ENCODE peak calls at places on chromosomes 13 and 19, in four cellular contexts. One of them, this sample, is unnamed.

GRCh38 chr13:98103942-98104880 is 38.7 kb upstream of the FARP1 start:
- DNase-seq in amniotic stem cell: no peak
- DNase-seq in globus pallidus: no peak
- DNase-seq in DMS79 treated with DMSO at 0.1 percent for 48 hours: no peak
- DNase-seq in this sample: no peak

GRCh38 chr19:29320611-29321010 is 107.7 kb upstream of the UQCRFS1 start:
- DNase-seq in DMS79 treated with DMSO at 0.1 percent for 48 hours: no peak
- DNase-seq in globus pallidus: no peak
- DNase-seq in amniotic stem cell: no peak
- DNase-seq in this sample: no peak

GRCh38 chr13:98445340-98446233 is 131.3 kb downstream of the STK24 start:
- DNase-seq in globus pallidus: peak; percentile 39
- DNase-seq in DMS79 treated with DMSO at 0.1 percent for 48 hours: peak; percentile 60
- DNase-seq in amniotic stem cell: no peak
- DNase-seq in this sample: peak; percentile 29

GRCh38 chr19:31066385-31066784 is 282.9 kb downstream of the TSHZ3 start:
- DNase-seq in DMS79 treated with DMSO at 0.1 percent for 48 hours: peak; percentile 48
- DNase-seq in globus pallidus: no peak
- DNase-seq in amniotic stem cell: peak; percentile 0
- DNase-seq in this sample: no peak

GRCh38 chr19:45455707-45456499 is 11.9 kb upstream of the FOSB start:
- DNase-seq in amniotic stem cell: peak; percentile 93
- DNase-seq in DMS79 treated with DMSO at 0.1 percent for 48 hours: peak; percentile 66
- DNase-seq in globus pallidus: no peak
- DNase-seq in this sample: no peak

GRCh38 chr19:57053401-57053800 is 66.4 kb upstream of the USP29 start:
- DNase-seq in globus pallidus: no peak
- DNase-seq in amniotic stem cell: no peak
- DNase-seq in DMS79 treated with DMSO at 0.1 percent for 48 hours: no peak
- DNase-seq in this sample: no peak

GRCh38 chr19:5929179-5929578 is 15.1 kb downstream of the CAPS start:
- DNase-seq in amniotic stem cell: no peak
- DNase-seq in DMS79 treated with DMSO at 0.1 percent for 48 hours: no peak
- DNase-seq in globus pallidus: no peak
- DNase-seq in this sample: no peak

GRCh38 chr13:52954838-52955237 is 73.8 kb upstream of the OLFM4 start:
- DNase-seq in DMS79 treated with DMSO at 0.1 percent for 48 hours: no peak
- DNase-seq in amniotic stem cell: no peak
- DNase-seq in globus pallidus: no peak
- DNase-seq in this sample: no peak

GRCh38 chr19:1076951-1077350 is 10.0 kb downstream of the ARHGAP45 start:
- DNase-seq in amniotic stem cell: no peak
- DNase-seq in globus pallidus: peak; percentile 57
- DNase-seq in DMS79 treated with DMSO at 0.1 percent for 48 hours: no peak
- DNase-seq in this sample: no peak

GRCh38 chr13:41497436-41497835 is 40.1 kb downstream of the RGCC start:
- DNase-seq in globus pallidus: no peak
- DNase-seq in DMS79 treated with DMSO at 0.1 percent for 48 hours: no peak
- DNase-seq in amniotic stem cell: no peak
- DNase-seq in this sample: no peak

This sample was measured in NCI-H1694.